ENCODE peak calls at places on chromosomes 12 and 14, in six cellular contexts. H is endothelial cell, Y is foreskin keratinocyte, M is hepatocyte, K is neural progenitor cell, J is CD14-positive monocyte. V is an unnamed sample.

GRCh38 chr14:32426028-32426427 is 96.9 kb downstream of the AKAP6 start:
- DNase-seq in H (no peak), K (no peak), J (no peak), M (no peak), Y (no peak), V (no peak)

GRCh38 chr14:93959239-93960107 is 16.9 kb downstream of the ASB2 start:
- DNase-seq in K (no peak), Y (peak; percentile 96), M (peak; percentile 94), H (peak; percentile 28), J (peak; percentile 100), V (peak; percentile 94)

GRCh38 chr14:69845787-69846186 is 33.4 kb upstream of the SMOC1 start:
- DNase-seq in J (no peak), H (no peak), K (no peak), M (peak; percentile 72), Y (no peak), V (no peak)

GRCh38 chr12:632102-632696 is 31.0 kb downstream of the NINJ2 start:
- DNase-seq in K (peak; percentile 77), M (peak; percentile 55), H (no peak), Y (peak; percentile 73), J (peak; percentile 55), V (peak; percentile 38)

GRCh38 chr14:34971381-34971780 is 11.4 kb upstream of the SRP54 start:
- DNase-seq in M (no peak), H (no peak), K (no peak), J (no peak), Y (peak; percentile 12), V (no peak)

GRCh38 chr12:84604541-84604940 is 308.1 kb downstream of the SLC6A15 start:
- DNase-seq in H (no peak), K (no peak), Y (no peak), M (no peak), J (no peak), V (no peak)

GRCh38 chr14:104986487-104987164 is 1.0 kb downstream of the CLBA1 start:
- DNase-seq in Y (no peak), J (no peak), K (no peak), M (no peak), H (no peak), V (no peak)

GRCh38 chr14:63438065-63438757 is 105.0 kb downstream of the PPP2R5E start:
- DNase-seq in M (peak; percentile 58), Y (peak; percentile 82), J (no peak), K (no peak), H (no peak), V (peak; percentile 67)

GRCh38 chr14:74616996-74617700 is 5.1 kb upstream of the LTBP2 start:
- DNase-seq in K (peak; percentile 19), M (no peak), J (no peak), Y (no peak), H (no peak), V (no peak)

GRCh38 chr14:96894966-96895365 is 97.8 kb downstream of the VRK1 start:
- DNase-seq in K (no peak), H (no peak), M (no peak), J (no peak), Y (no peak), V (no peak)

GRCh38 chr12:56831936-56832335 is 68.8 kb downstream of the HSD17B6 start:
- DNase-seq in K (no peak), H (no peak), Y (no peak), M (no peak), J (no peak), V (no peak)

GRCh38 chr12:55931780-55932545 is 1.0 kb downstream of the DGKA start:
- DNase-seq in K (peak; percentile 78), Y (no peak), H (peak; percentile 34), J (no peak), M (peak; percentile 80), V (peak; percentile 46)

GRCh38 chr12:25775968-25776367 is 182.5 kb upstream of the RASSF8 start:
- DNase-seq in H (peak; percentile 45), Y (peak; percentile 68), J (no peak), K (no peak), M (peak; percentile 14), V (no peak)

GRCh38 chr14:68104518-68104917 is 284.9 kb downstream of the RAD51B start:
- DNase-seq in J (no peak), M (peak; percentile 40), K (no peak), H (no peak), Y (peak; percentile 95), V (no peak)

GRCh38 chr14:59133202-59133601 is 55.3 kb upstream of the DAAM1 start:
- DNase-seq in Y (no peak), H (no peak), M (no peak), J (no peak), K (peak; percentile 14), V (no peak)
- TF ChIP-seq CTCF in Y (no peak), H (no peak), M (no peak), J (no peak), K (peak; percentile 47), V (no peak)

GRCh38 chr14:51925980-51926379 is 63.4 kb upstream of the RTRAF start:
- DNase-seq in Y (no peak), K (no peak), M (no peak), H (no peak), J (no peak), V (no peak)

GRCh38 chr14:51924600-51924999 is 64.2 kb downstream of the GNG2 start:
- DNase-seq in H (no peak), J (no peak), K (no peak), Y (no peak), M (no peak), V (no peak)

GRCh38 chr14:51917186-51917585 is 56.8 kb downstream of the GNG2 start:
- DNase-seq in H (no peak), K (no peak), Y (no peak), J (no peak), M (no peak), V (no peak)

GRCh38 chr14:51922624-51923023 is 62.2 kb downstream of the GNG2 start:
- DNase-seq in M (peak; percentile 31), H (peak; percentile 7), Y (no peak), J (no peak), K (peak; percentile 69), V (no peak)

DNA sequence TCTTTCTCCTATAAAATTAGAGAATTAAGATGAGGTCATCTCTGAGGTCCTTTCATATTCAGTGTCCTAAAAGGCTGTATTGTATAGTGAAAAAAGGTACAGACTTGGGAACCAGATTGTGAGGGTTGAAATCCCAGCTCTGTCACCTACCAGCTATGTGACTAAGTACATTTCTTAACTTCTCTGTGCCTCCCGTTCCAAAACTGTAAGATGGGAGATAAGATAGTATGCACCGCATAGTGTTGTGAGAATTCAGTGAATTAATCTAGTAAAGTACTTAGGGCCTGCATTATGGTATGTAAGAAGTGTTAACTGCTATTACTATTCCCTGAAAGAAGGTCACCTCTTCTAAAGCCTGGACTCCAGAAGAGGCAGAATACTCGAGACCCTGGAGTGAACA is 60.6 kb downstream of the GNG2 start:
- DNase-seq in M (no peak), K (no peak), H (no peak), Y (no peak), J (no peak), V (no peak)
- TF ChIP-seq CTCF in M (no peak), K (no peak), H (no peak), Y (no peak), J (no peak), V (no peak)

GRCh38 chr12:47808574-47809380 is 10.9 kb downstream of the HDAC7 start:
- DNase-seq in Y (no peak), K (peak; percentile 20), J (peak; percentile 81), H (no peak), M (no peak), V (no peak)
- TF ChIP-seq CTCF in Y (peak; percentile 31), K (peak; percentile 14), J (peak; percentile 55), H (no peak), M (no peak), V (no peak)

DNA sequence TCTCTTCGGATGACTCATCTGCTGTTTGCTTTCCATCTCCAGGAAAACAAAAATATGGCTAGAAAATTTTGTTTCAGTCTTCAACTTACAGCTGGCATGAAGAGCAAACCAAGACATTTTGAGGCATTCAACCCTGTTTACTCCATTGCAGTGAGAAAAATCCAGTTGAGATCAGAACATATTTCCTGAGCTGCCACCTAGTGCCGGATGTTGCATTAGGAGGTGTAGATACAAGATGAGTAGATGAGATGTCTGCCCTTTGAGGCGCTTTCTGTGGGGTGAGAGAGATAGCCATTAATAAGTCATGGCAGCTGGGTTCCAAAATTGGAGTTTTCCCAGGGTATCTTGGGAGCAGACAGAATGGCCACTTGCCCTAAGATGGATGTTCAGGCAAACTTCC is 171.1 kb downstream of the PRKCH start:
- DNase-seq in H (no peak), K (no peak), J (no peak), M (no peak), Y (no peak), V (no peak)
- TF ChIP-seq CTCF in H (no peak), K (no peak), J (no peak), M (no peak), Y (no peak), V (no peak)

GRCh38 chr12:80216890-80217559 is 117.7 kb downstream of the OTOGL start:
- DNase-seq in Y (no peak), K (peak; percentile 42), H (no peak), J (no peak), M (no peak), V (no peak)
- TF ChIP-seq CTCF in Y (no peak), K (no peak), H (no peak), J (no peak), M (no peak), V (no peak)

DNA sequence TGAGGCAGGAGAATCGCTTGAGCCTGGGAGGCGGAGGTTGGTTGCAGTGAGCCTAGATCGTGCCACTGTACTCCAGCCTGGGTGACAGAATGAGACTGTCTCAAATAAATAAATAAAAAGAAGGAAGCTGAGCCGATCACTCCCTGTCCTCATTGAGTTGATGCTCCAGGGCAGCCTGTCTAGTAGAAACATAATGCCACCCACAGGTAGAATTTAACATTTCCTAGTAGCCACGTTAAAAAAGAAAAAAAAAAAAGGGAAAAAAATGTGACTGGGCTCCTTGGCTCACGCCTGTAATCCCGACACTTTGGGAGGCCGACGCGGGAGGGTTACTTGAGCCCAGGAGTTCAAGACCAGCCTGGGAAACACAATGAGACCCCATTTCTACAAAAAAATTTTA is 135.7 kb downstream of the SCARB1 start:
- DNase-seq in H (no peak), M (no peak), J (no peak), Y (no peak), K (no peak), V (no peak)
- TF ChIP-seq CTCF in H (no peak), M (peak; percentile 9), J (no peak), Y (peak; percentile 57), K (no peak), V (peak; percentile 26)

DNA sequence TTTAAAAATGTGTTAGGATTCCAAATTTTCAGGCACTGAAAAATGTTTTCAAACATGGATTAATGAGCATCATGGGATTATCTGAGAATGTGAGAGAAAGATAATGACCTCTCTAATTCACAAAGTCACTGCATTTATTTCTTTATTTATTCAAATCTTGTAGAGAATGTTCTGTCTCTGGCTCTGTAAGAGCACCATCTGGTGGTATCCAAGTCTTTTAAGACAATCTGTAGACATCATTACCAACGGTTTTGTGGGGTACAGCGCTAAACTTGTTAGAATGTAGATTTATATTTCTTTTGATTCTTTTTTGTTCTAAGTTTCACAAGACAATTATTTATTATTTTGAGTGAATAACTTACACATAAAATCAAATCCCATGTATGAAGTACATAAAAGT is 956.0 kb upstream of the NOVA1 start:
- DNase-seq in M (no peak), K (peak; percentile 32), J (no peak), Y (no peak), H (no peak), V (no peak)
- TF ChIP-seq CTCF in M (peak; percentile 37), K (peak; percentile 49), J (no peak), Y (peak; percentile 43), H (no peak), V (no peak)